ENCODE peak calls at places on chromosomes 11 and 22, in four cellular contexts. C, O, X and F are unnamed samples.
A peak's percentile ranks its signal among the peaks of the same experiment; 100 is the strongest.

GRCh38 chr22:46827781-46828180 is 65.3 kb downstream of the TBC1D22A start:
- DNase-seq in O (no peak), X (no peak), C (no peak), F (no peak)

GRCh38 chr11:9740202-9740881 is 76.5 kb downstream of the SWAP70 start:
- DNase-seq in C (no peak), X (no peak), O (no peak), F (no peak)

GRCh38 chr11:62555464-62556092 is 9.0 kb upstream of the AHNAK start:
- DNase-seq in X (no peak), C (no peak), O (peak; percentile 61), F (no peak)

GRCh38 chr11:47998733-47999359 is 18.5 kb downstream of the PTPRJ start:
- DNase-seq in X (peak; percentile 44), C (no peak), O (no peak), F (no peak)

GRCh38 chr22:22085702-22086500 is 103.3 kb upstream of the TOP3B start:
- DNase-seq in X (peak; percentile 22), O (no peak), C (no peak), F (no peak)

GRCh38 chr22:43726296-43726695 is 85.8 kb downstream of the EFCAB6 start:
- DNase-seq in X (no peak), O (no peak), C (no peak), F (no peak)

GRCh38 chr22:50531546-50532352 is 1.9 kb upstream of the TYMP start:
- DNase-seq in X (peak; percentile 68), O (no peak), C (no peak), F (no peak)

GRCh38 chr22:49153921-49154320 is 673.8 kb downstream of the BRD1 start:
- DNase-seq in C (no peak), X (no peak), O (no peak), F (no peak)

GRCh38 chr11:61384271-61385242 is 7.8 kb upstream of the TMEM216 start:
- DNase-seq in O (no peak), X (no peak), C (no peak), F (no peak)

GRCh38 chr11:65431452-65432132 is 9.0 kb downstream of the NEAT1 start:
- DNase-seq in C (no peak), O (no peak), X (no peak), F (no peak)

GRCh38 chr22:50340157-50340879 is 2.8 kb upstream of the PPP6R2 start:
- DNase-seq in O (no peak), X (no peak), C (no peak), F (no peak)

GRCh38 chr11:60810151-60810550 is 25.0 kb downstream of the MS4A10 start:
- DNase-seq in X (no peak), O (no peak), C (no peak), F (no peak)

GRCh38 chr11:117701781-117702180 is 95.2 kb downstream of the DSCAML1 start:
- DNase-seq in X (no peak), C (no peak), O (no peak), F (no peak)

GRCh38 chr11:95596011-95596489 is 193.5 kb downstream of the FAM76B start:
- DNase-seq in O (no peak), C (peak; percentile 57), X (no peak), F (no peak)

GRCh38 chr11:17036666-17037658 is 22.7 kb upstream of the PLEKHA7 start:
- DNase-seq in X (no peak), O (no peak), C (no peak), F (no peak)

GRCh38 chr22:33443688-33444087 is 385.5 kb upstream of the SYN3 start:
- DNase-seq in C (no peak), O (no peak), X (no peak), F (no peak)

GRCh38 chr22:46971141-46971775 is 208.8 kb downstream of the TBC1D22A start:
- DNase-seq in X (no peak), C (no peak), O (no peak), F (no peak)

GRCh38 chr11:86383314-86383713 is 8.6 kb downstream of the CCDC81 start:
- DNase-seq in X (no peak), C (no peak), O (no peak), F (no peak)

GRCh38 chr11:112614605-112615004 is 346.6 kb upstream of the NCAM1 start:
- DNase-seq in O (no peak), C (no peak), X (no peak), F (no peak)

GRCh38 chr22:46604306-46604690 is 15.9 kb upstream of the GRAMD4 start:
- DNase-seq in O (no peak), X (no peak), C (no peak), F (no peak)

GRCh38 chr11:80165763-80166162 is 724.9 kb upstream of the TENM4 start:
- DNase-seq in X (no peak), O (no peak), C (no peak), F (no peak)

GRCh38 chr22:47768027-47768426 is 1005.6 kb downstream of the TBC1D22A start:
- DNase-seq in O (no peak), C (no peak), X (no peak), F (no peak)

GRCh38 chr11:71080239-71081097 is 171.9 kb downstream of the SHANK2 start:
- DNase-seq in C (peak; percentile 3), X (peak; percentile 60), O (no peak), F (peak; percentile 1)

GRCh38 chr22:49992921-49993648 is 19.5 kb downstream of the IL17REL start:
- DNase-seq in O (no peak), X (peak; percentile 51), C (no peak), F (no peak)

GRCh38 chr11:93477684-93478234 is 65.4 kb downstream of the SMCO4 start:
- DNase-seq in X (no peak), C (no peak), O (no peak), F (no peak)

GRCh38 chr11:104484784-104485554 is 321.0 kb upstream of the PDGFD start:
- DNase-seq in X (no peak), O (no peak), C (no peak), F (no peak)

GRCh38 chr11:92225206-92225562 is 566 bp downstream of the FAT3 start:
- DNase-seq in X (no peak), C (no peak), O (no peak), F (no peak)

GRCh38 chr22:35804421-35804820 is 86.7 kb downstream of the APOL5 start:
- DNase-seq in X (no peak), O (no peak), C (no peak), F (no peak)

GRCh38 chr11:22192289-22192641 is 620 bp upstream of the ANO5 start:
- DNase-seq in C (no peak), O (peak; percentile 1), X (no peak), F (no peak)

GRCh38 chr22:24191893-24192292 is 10.6 kb downstream of the SUSD2 start:
- DNase-seq in C (no peak), O (no peak), X (no peak), F (no peak)

GRCh38 chr11:92980291-92980690 is 10.8 kb downstream of the MTNR1B start:
- DNase-seq in O (no peak), C (no peak), X (no peak), F (no peak)